ENCODE peak calls at places on chromosome 14, in seven cellular contexts. H is uterus; V is CD8-positive, alpha-beta T cell; Z is adrenal gland; W is GM12878; B is AG04450; O is neuronal stem cell. C is an unnamed sample.

GRCh38 chr14:30525833-30526232 is 33.1 kb upstream of the G2E3 start:
- DNase-seq in H (no peak), V (no peak), Z (no peak), W (no peak), B (no peak), O (no peak), C (no peak)

GRCh38 chr14:91649930-91650329 is 82.0 kb downstream of the CATSPERB start:
- DNase-seq in H (peak; percentile 23), V (no peak), Z (peak; percentile 8), W (no peak), B (no peak), O (no peak), C (peak; percentile 51)

GRCh38 chr14:76931629-76932402 is 96.7 kb downstream of the IRF2BPL start:
- DNase-seq in H (no peak), V (no peak), Z (no peak), W (no peak), B (no peak), O (no peak), C (no peak)

GRCh38 chr14:65206078-65206447 is 103.7 kb upstream of the MAX start:
- DNase-seq in H (no peak), V (no peak), Z (no peak), W (no peak), B (no peak), O (no peak), C (no peak)

GRCh38 chr14:51302319-51303030 is 62.4 kb downstream of the TMX1 start:
- DNase-seq in H (no peak), V (no peak), Z (no peak), W (no peak), B (no peak), O (no peak), C (no peak)

GRCh38 chr14:67892466-67893120 is 73.0 kb downstream of the RAD51B start:
- DNase-seq in H (no peak), V (no peak), Z (no peak), W (no peak), B (no peak), O (no peak), C (no peak)

GRCh38 chr14:74604896-74605295 is 7.1 kb downstream of the LTBP2 start:
- DNase-seq in H (no peak), V (no peak), Z (no peak), W (no peak), B (no peak), O (no peak), C (no peak)

GRCh38 chr14:90599748-90600507 is 203.1 kb downstream of the CALM1 start:
- DNase-seq in H (no peak), V (no peak), Z (peak; percentile 36), W (no peak), B (no peak), O (no peak), C (no peak)

GRCh38 chr14:81169711-81170103 is 51.1 kb downstream of the GTF2A1 start:
- DNase-seq in H (peak; percentile 52), V (no peak), Z (peak; percentile 77), W (no peak), B (no peak), O (no peak), C (peak; percentile 16)

GRCh38 chr14:103144085-103144484 is 20.8 kb downstream of the TNFAIP2 start:
- DNase-seq in H (no peak), V (no peak), Z (no peak), W (no peak), B (peak; percentile 10), O (no peak), C (no peak)

GRCh38 chr14:63673255-63673654 is 31.6 kb upstream of the WDR89 start:
- DNase-seq in H (no peak), V (no peak), Z (no peak), W (no peak), B (no peak), O (no peak), C (no peak)
- H3K27ac ChIP-seq in H (no peak overlapping the region), V (no peak overlapping the region), Z (no peak overlapping the region), W (no peak overlapping the region), B (no peak overlapping the region), O (no peak overlapping the region), C (no peak overlapping the region)

GRCh38 chr14:37623971-37624370 is 28.5 kb downstream of the TTC6 start:
- DNase-seq in H (no peak), V (no peak), Z (no peak), W (no peak), B (no peak), O (no peak), C (no peak)
- H3K27ac ChIP-seq in H (no peak overlapping the region), V (no peak overlapping the region), Z (no peak overlapping the region), W (no peak overlapping the region), B (no peak overlapping the region), O (no peak overlapping the region), C (no peak overlapping the region)

DNA sequence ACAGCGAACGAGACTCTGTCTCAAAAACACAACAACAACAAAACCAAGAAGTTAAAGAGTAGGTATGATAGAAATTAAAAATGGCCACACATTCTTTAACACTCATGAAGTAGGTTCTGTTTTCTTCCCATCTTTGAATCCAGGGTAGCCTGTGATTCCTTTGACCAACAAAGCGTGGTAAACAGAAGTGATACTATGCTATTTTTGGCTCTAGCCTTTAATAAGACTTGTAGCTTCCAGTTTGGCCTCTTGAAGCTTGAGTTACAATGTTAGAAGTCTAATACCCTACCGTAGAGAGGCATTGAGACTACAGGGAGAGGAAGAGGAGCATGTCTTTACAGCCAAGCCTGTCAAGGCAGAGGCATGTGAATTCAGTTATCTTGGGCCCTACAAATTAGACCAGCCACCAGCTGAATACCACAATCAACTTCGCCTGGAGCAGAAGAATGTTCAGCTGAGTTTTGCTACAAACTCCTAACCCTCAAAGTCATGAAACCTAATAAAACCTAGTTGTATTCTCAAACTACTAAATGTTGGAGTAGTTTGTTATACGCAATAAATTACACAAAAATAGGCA is 4.9 kb upstream of the NEMF start:
- DNase-seq in H (no peak), V (no peak), Z (no peak), W (no peak), B (no peak), O (no peak), C (no peak)
- H3K27ac ChIP-seq in H (peak overlapping the region; percentile 34), V (no peak overlapping the region), Z (no peak overlapping the region), W (peak overlapping the region; percentile 16), B (no peak overlapping the region), O (no peak overlapping the region), C (no peak overlapping the region)

DNA sequence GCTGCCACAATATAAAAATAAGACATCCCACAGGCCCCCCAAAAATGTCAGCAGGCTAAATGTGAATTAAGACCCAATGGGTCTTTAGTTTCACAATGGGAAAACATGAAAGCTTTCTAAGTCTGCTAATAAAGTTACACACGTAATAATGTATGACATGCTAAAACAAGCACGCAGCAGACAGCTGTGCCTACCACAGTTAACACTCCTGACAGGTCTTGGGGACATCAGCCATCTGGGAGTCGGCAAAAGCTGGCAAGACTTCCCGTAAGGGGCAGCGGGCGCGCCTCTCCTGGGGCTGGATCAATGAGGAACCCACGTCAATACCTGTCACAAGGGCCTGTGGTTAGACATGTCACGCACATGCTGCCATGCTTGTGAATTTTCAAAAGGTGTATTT is 45.1 kb downstream of the ACTN1 start:
- DNase-seq in H (no peak), V (no peak), Z (no peak), W (no peak), B (no peak), O (no peak), C (no peak)
- H3K27ac ChIP-seq in H (peak overlapping the region; percentile 95), V (no peak overlapping the region), Z (no peak overlapping the region), W (no peak overlapping the region), B (peak overlapping the region; percentile 33), O (no peak overlapping the region), C (no peak overlapping the region)

GRCh38 chr14:26121181-26121580 is 476.7 kb downstream of the NOVA1 start:
- DNase-seq in H (no peak), V (no peak), Z (no peak), W (no peak), B (no peak), O (no peak), C (no peak)
- H3K27ac ChIP-seq in H (no peak overlapping the region), V (no peak overlapping the region), Z (no peak overlapping the region), W (no peak overlapping the region), B (no peak overlapping the region), O (no peak overlapping the region), C (no peak overlapping the region)

GRCh38 chr14:53391631-53392030 is 238.5 kb upstream of the DDHD1 start:
- DNase-seq in H (no peak), V (no peak), Z (no peak), W (no peak), B (peak; percentile 43), O (no peak), C (no peak)
- H3K27ac ChIP-seq in H (peak overlapping the region; percentile 60), V (no peak overlapping the region), Z (peak overlapping the region; percentile 2), W (no peak overlapping the region), B (peak overlapping the region; percentile 40), O (no peak overlapping the region), C (no peak overlapping the region)

DNA sequence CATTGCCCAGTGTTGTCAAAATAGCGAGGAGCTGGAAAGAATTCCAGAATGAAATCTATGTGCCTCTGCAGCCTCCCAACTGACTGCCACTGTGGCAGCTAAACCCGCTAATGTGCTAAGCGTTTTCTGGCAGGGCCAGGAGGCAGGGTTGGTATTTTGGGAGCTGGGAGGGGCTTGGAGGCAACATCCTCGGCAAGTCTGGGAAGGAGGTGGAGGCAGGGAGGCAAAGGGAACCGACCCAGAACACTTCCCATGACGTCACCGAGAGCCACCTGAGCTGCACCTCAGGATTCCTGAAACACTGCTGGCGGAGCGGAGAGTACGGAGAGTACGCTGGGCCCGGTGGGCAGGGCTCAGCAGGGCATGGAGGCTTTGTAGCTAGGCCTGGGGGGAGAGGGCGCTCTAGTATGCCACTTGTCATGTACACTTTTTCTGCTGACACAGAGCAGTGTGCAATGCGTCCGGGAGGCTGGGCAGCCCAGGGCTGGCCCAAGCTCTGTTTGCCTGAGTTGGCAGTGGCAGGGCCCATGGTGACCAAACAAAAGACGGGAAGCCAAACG is 81.5 kb downstream of the DPF3 start:
- DNase-seq in H (no peak), V (no peak), Z (no peak), W (no peak), B (no peak), O (no peak), C (peak; percentile 50)
- H3K27ac ChIP-seq in H (no peak overlapping the region), V (no peak overlapping the region), Z (no peak overlapping the region), W (no peak overlapping the region), B (no peak overlapping the region), O (no peak overlapping the region), C (no peak overlapping the region)

GRCh38 chr14:104683653-104684448 is 5.6 kb upstream of the INF2 start:
- DNase-seq in H (no peak), V (no peak), Z (no peak), W (no peak), B (no peak), O (no peak), C (no peak)

GRCh38 chr14:104685998-104686610 is 3.3 kb upstream of the INF2 start:
- DNase-seq in H (no peak), V (no peak), Z (no peak), W (no peak), B (no peak), O (no peak), C (no peak)

GRCh38 chr14:104685216-104685997 is 4.0 kb upstream of the INF2 start:
- DNase-seq in H (no peak), V (no peak), Z (no peak), W (no peak), B (no peak), O (no peak), C (no peak)

GRCh38 chr14:104682107-104682593 is 7.3 kb upstream of the INF2 start:
- DNase-seq in H (no peak), V (no peak), Z (no peak), W (no peak), B (no peak), O (no peak), C (peak; percentile 89)

GRCh38 chr14:104684449-104684821 is 5.0 kb upstream of the INF2 start:
- DNase-seq in H (no peak), V (no peak), Z (no peak), W (no peak), B (no peak), O (no peak), C (no peak)
- H3K27ac ChIP-seq in H (no peak overlapping the region), V (no peak overlapping the region), Z (no peak overlapping the region), W (no peak overlapping the region), B (no peak overlapping the region), O (no peak overlapping the region), C (no peak overlapping the region)

C was measured in GM23338.